ENCODE peak calls at places on chromosomes 5 and 9, in four cellular contexts. B is mesenchymal stem cell, J is mammary epithelial cell, L is GM23338. F is an unnamed sample.
A peak's percentile ranks its signal among the peaks of the same experiment; 100 is the strongest.

GRCh38 chr9:86676426-86676825 is 270.9 kb downstream of the GAS1 start:
- DNase-seq in J (peak; percentile 32), B (no peak), L (no peak), F (no peak)

GRCh38 chr5:37738865-37739488 is 100.9 kb downstream of the GDNF start:
- DNase-seq in L (no peak), B (no peak), J (no peak), F (no peak)

GRCh38 chr5:53035868-53036381 is 46.8 kb downstream of the ITGA2 start:
- DNase-seq in L (peak; percentile 70), B (peak; percentile 39), J (peak; percentile 96), F (no peak)

GRCh38 chr9:20382460-20383071 is 239.7 kb downstream of the MLLT3 start:
- DNase-seq in B (peak; percentile 50), L (peak; percentile 22), J (no peak), F (peak; percentile 71)

GRCh38 chr5:80654054-80654390 is 430 bp upstream of the MSH3 start:
- DNase-seq in L (peak; percentile 34), B (no peak), J (peak; percentile 39), F (no peak)

GRCh38 chr9:3880851-3881250 is 355.1 kb upstream of the RFX3 start:
- DNase-seq in B (peak; percentile 88), L (no peak), J (peak; percentile 92), F (peak; percentile 92)

GRCh38 chr9:81737871-81738507 is 48.6 kb upstream of the TLE1 start:
- DNase-seq in L (no peak), J (peak; percentile 78), B (peak; percentile 82), F (peak; percentile 34)

GRCh38 chr5:163440954-163441353 is 3.6 kb downstream of the CCNG1 start:
- DNase-seq in J (no peak), B (no peak), L (no peak), F (no peak)

GRCh38 chr5:138981606-138982005 is 106.5 kb upstream of the LRRTM2 start:
- DNase-seq in J (no peak), L (no peak), B (no peak), F (no peak)